ENCODE peak calls at places on chromosomes 2 and 18, in seven cellular contexts. R, I, L, E, G, O and Q are unnamed samples.

GRCh38 chr2:191710411-191710900 is 32.5 kb downstream of the NABP1 start:
- DNase-seq in R (no peak), I (no peak), L (no peak), E (no peak), G (peak), O (no peak), Q (no peak)

GRCh38 chr2:147501973-147502372 is 342.9 kb upstream of the ACVR2A start:
- DNase-seq in R (no peak), I (no peak), L (no peak), E (no peak), G (no peak), O (no peak), Q (no peak)

GRCh38 chr2:186060744-186061143 is 322.1 kb downstream of the FSIP2 start:
- DNase-seq in R (no peak), I (no peak), L (no peak), E (no peak), G (no peak), O (no peak), Q (no peak)

GRCh38 chr2:150080115-150080514 is 407.4 kb downstream of the RND3 start:
- DNase-seq in R (no peak), I (no peak), L (no peak), E (peak), G (no peak), O (no peak), Q (no peak)

GRCh38 chr2:240346753-240347372 is 88.6 kb upstream of the GPC1 start:
- DNase-seq in R (no peak), I (no peak), L (no peak), E (no peak), G (no peak), O (no peak), Q (no peak)

GRCh38 chr2:6772366-6772710 is 93.4 kb downstream of the CMPK2 start:
- DNase-seq in R (no peak), I (no peak), L (no peak), E (no peak), G (no peak), O (no peak), Q (no peak)

GRCh38 chr2:59583173-59583765 is 970.2 kb downstream of the BCL11A start:
- DNase-seq in R (no peak), I (no peak), L (no peak), E (no peak), G (no peak), O (no peak), Q (no peak)

GRCh38 chr2:9797681-9798556 is 45.4 kb upstream of the TAF1B start:
- DNase-seq in R (peak), I (no peak), L (no peak), E (no peak), G (no peak), O (no peak), Q (no peak)

GRCh38 chr2:144523606-144524131 is 3.8 kb upstream of the ZEB2 start:
- DNase-seq in R (no peak), I (no peak), L (no peak), E (no peak), G (peak), O (no peak), Q (no peak)

GRCh38 chr2:230942920-230943896 is 18.2 kb upstream of the GPR55 start:
- DNase-seq in R (peak), I (peak), L (no peak), E (peak), G (peak), O (no peak), Q (no peak)

GRCh38 chr18:60197233-60197632 is 175.3 kb downstream of the MC4R start:
- DNase-seq in R (no peak), I (no peak), L (no peak), E (no peak), G (no peak), O (no peak), Q (no peak)

GRCh38 chr2:49798570-49798969 is 644.3 kb upstream of the FSHR start:
- DNase-seq in R (no peak), I (no peak), L (no peak), E (no peak), G (no peak), O (no peak), Q (no peak)

GRCh38 chr2:72780483-72780882 is 45.4 kb downstream of the EXOC6B start:
- DNase-seq in R (no peak), I (no peak), L (no peak), E (peak), G (no peak), O (no peak), Q (no peak)

GRCh38 chr2:72147303-72147970 is at the start of gene CYP26B1:
- DNase-seq in R (peak), I (peak), L (no peak), E (no peak), G (peak), O (peak), Q (peak)